ENCODE peak calls at places on chromosomes 5 and 9, in six cellular contexts. J, R, Y, C, U and A are unnamed samples.

GRCh38 chr5:64188776-64189175 is 23.1 kb downstream of the RNF180 start:
- DNase-seq in J (no peak), R (no peak), Y (no peak), C (no peak), U (no peak), A (no peak)

GRCh38 chr9:69615880-69616279 is 56.3 kb downstream of the APBA1 start:
- DNase-seq in J (no peak), R (no peak), Y (no peak), C (no peak), U (no peak), A (no peak)

GRCh38 chr9:108033976-108034964 is 544.7 kb upstream of the KLF4 start:
- DNase-seq in J (no peak), R (no peak), Y (no peak), C (no peak), U (no peak), A (no peak)

GRCh38 chr5:95379133-95379532 is 12.0 kb upstream of the FAM81B start:
- DNase-seq in J (no peak), R (no peak), Y (no peak), C (no peak), U (no peak), A (no peak)

GRCh38 chr9:27125030-27125429 is 16.0 kb downstream of the TEK start:
- DNase-seq in J (no peak), R (no peak), Y (peak), C (peak), U (no peak), A (no peak)

GRCh38 chr5:113212244-113212920 is 222.4 kb downstream of the TSSK1B start:
- DNase-seq in J (no peak), R (no peak), Y (no peak), C (peak), U (peak), A (no peak)

GRCh38 chr9:35923927-35924763 is 14.9 kb downstream of the SPAAR start:
- DNase-seq in J (no peak), R (no peak), Y (peak), C (no peak), U (no peak), A (peak)

GRCh38 chr9:99822096-99822595 is 461 bp downstream of the NR4A3 start:
- DNase-seq in J (no peak), R (no peak), Y (peak), C (no peak), U (peak), A (peak)

GRCh38 chr9:138062196-138062595 is 184.6 kb downstream of the CACNA1B start:
- DNase-seq in J (no peak), R (no peak), Y (no peak), C (no peak), U (no peak), A (peak)

GRCh38 chr5:52727001-52727400 is 60.7 kb upstream of the ITGA1 start:
- DNase-seq in J (no peak), R (no peak), Y (no peak), C (no peak), U (no peak), A (no peak)
- H3K27ac ChIP-seq in J (no peak), R (no peak), Y (no peak), C (no peak), U (no peak), A (peak)

GRCh38 chr5:151153300-151153699 is 4.3 kb downstream of the ANXA6 start:
- DNase-seq in J (no peak), R (no peak), Y (no peak), C (no peak), U (no peak), A (no peak)

GRCh38 chr5:151155777-151156731 is 1.5 kb downstream of the ANXA6 start:
- DNase-seq in J (no peak), R (no peak), Y (no peak), C (peak), U (peak), A (no peak)

GRCh38 chr5:151151793-151152192 is 5.8 kb downstream of the ANXA6 start:
- DNase-seq in J (no peak), R (no peak), Y (no peak), C (no peak), U (no peak), A (no peak)

GRCh38 chr5:151155149-151155776 is 2.3 kb downstream of the ANXA6 start:
- DNase-seq in J (peak), R (no peak), Y (no peak), C (no peak), U (no peak), A (no peak)

DNA sequence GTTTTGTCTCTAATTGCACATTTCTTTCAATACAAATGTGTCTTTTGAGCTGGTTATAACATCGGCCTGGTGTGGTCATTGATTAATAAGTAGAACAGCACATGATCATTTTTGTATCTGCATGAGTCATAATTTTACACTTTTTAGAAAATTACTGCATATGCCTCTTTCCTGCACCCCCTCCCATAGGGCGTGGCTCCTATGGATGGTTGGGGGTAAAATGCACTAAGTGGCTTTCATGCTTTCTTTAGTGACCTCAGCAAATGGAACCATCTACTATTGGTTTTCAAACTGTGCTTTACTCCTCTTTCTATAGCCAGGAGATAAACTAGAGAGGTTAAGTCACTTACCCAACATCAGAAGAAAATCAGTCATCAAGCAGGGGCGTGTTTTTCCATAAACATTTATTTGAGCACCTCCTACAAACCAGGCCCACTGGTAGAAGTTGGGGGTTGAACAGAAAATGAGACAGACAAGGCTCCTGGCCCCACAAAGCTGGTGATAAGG is 3.8 kb downstream of the ANXA6 start:
- DNase-seq in J (no peak), R (no peak), Y (no peak), C (no peak), U (no peak), A (no peak)
- H3K27ac ChIP-seq in J (no peak), R (no peak), Y (no peak), C (no peak), U (no peak), A (peak)

GRCh38 chr9:123567013-123567412 is 211.0 kb downstream of the CRB2 start:
- DNase-seq in J (no peak), R (no peak), Y (no peak), C (no peak), U (no peak), A (no peak)

GRCh38 chr9:123569343-123569694 is 213.3 kb downstream of the CRB2 start:
- DNase-seq in J (no peak), R (no peak), Y (no peak), C (no peak), U (no peak), A (no peak)

GRCh38 chr9:123564652-123565051 is 208.7 kb downstream of the CRB2 start:
- DNase-seq in J (no peak), R (no peak), Y (no peak), C (no peak), U (no peak), A (no peak)

GRCh38 chr9:123571240-123571639 is 215.2 kb downstream of the CRB2 start:
- DNase-seq in J (no peak), R (no peak), Y (no peak), C (no peak), U (no peak), A (no peak)

GRCh38 chr9:123568691-123569342 is 212.8 kb downstream of the CRB2 start:
- DNase-seq in J (no peak), R (no peak), Y (no peak), C (no peak), U (no peak), A (no peak)
- H3K27ac ChIP-seq in J (no peak), R (no peak), Y (no peak), C (no peak), U (no peak), A (peak)

GRCh38 chr5:135289651-135290050 is 109.4 kb downstream of the MACROH2A1 start:
- DNase-seq in J (no peak), R (no peak), Y (no peak), C (no peak), U (no peak), A (no peak)
- H3K27ac ChIP-seq in J (no peak), R (no peak), Y (no peak), C (no peak), U (no peak), A (no peak)

GRCh38 chr9:120892748-120893584 is 16.0 kb upstream of the PHF19 start:
- DNase-seq in J (peak), R (no peak), Y (peak), C (no peak), U (no peak), A (no peak)

GRCh38 chr9:120892177-120892747 is 15.3 kb upstream of the PHF19 start:
- DNase-seq in J (no peak), R (no peak), Y (no peak), C (no peak), U (no peak), A (no peak)

GRCh38 chr9:120894404-120895226 is 17.6 kb upstream of the PHF19 start:
- DNase-seq in J (no peak), R (no peak), Y (no peak), C (peak), U (no peak), A (no peak)

GRCh38 chr9:120893585-120893857 is 16.5 kb upstream of the PHF19 start:
- DNase-seq in J (no peak), R (no peak), Y (no peak), C (no peak), U (no peak), A (no peak)

GRCh38 chr9:120893917-120894316 is 16.9 kb upstream of the PHF19 start:
- DNase-seq in J (no peak), R (no peak), Y (no peak), C (no peak), U (no peak), A (no peak)
- H3K27ac ChIP-seq in J (no peak), R (no peak), Y (no peak), C (peak), U (no peak), A (peak)